ENCODE peak calls at places on chromosomes 12 and 14, in four cellular contexts. E, C, Y and T are unnamed samples.

GRCh38 chr12:124653169-124653931 is 85.9 kb upstream of the NCOR2 start:
- DNase-seq in E (no peak), Y (no peak), C (peak), T (no peak)

GRCh38 chr14:90553921-90554336 is 157.1 kb downstream of the CALM1 start:
- DNase-seq in E (no peak), C (no peak), Y (no peak), T (peak)

GRCh38 chr12:95653761-95654546 is 102.7 kb upstream of the USP44 start:
- DNase-seq in E (no peak), C (no peak), Y (no peak), T (no peak)

GRCh38 chr12:25830456-25830855 is 128.0 kb upstream of the RASSF8 start:
- DNase-seq in E (no peak), C (no peak), Y (no peak), T (no peak)

GRCh38 chr12:94721173-94721572 is 70.8 kb upstream of the TMCC3 start:
- DNase-seq in E (no peak), Y (no peak), C (no peak), T (no peak)

GRCh38 chr12:94098466-94098865 is 49.9 kb upstream of the PLXNC1 start:
- DNase-seq in C (no peak), E (no peak), Y (no peak), T (no peak)

GRCh38 chr14:105982664-105983063 is 456.3 kb downstream of the TMEM121 start:
- DNase-seq in E (no peak), Y (no peak), C (no peak), T (no peak)

GRCh38 chr12:120015313-120015712 is 26.3 kb downstream of the BICDL1 start:
- DNase-seq in E (no peak), Y (no peak), C (peak), T (no peak)

GRCh38 chr12:56387152-56387551 is 24.5 kb upstream of the APOF start:
- DNase-seq in Y (no peak), C (no peak), E (no peak), T (no peak)

GRCh38 chr12:42128888-42129287 is 15.8 kb downstream of the GXYLT1 start:
- DNase-seq in E (no peak), Y (no peak), C (no peak), T (no peak)

GRCh38 chr12:57240069-57240921 is 10.7 kb downstream of the STAC3 start:
- DNase-seq in Y (peak), C (peak), E (no peak), T (peak)

GRCh38 chr14:56119221-56119967 is 1.2 kb downstream of the PELI2 start:
- DNase-seq in C (peak), E (no peak), Y (peak), T (peak)

GRCh38 chr14:103158688-103159087 is 35.4 kb downstream of the TNFAIP2 start:
- DNase-seq in E (no peak), C (no peak), Y (no peak), T (no peak)

GRCh38 chr12:96400631-96401060 is 407 bp upstream of the CDK17 start:
- DNase-seq in E (no peak), C (no peak), Y (no peak), T (no peak)

GRCh38 chr14:40623641-40624040 is 983.0 kb upstream of the LRFN5 start:
- DNase-seq in E (no peak), C (no peak), Y (no peak), T (no peak)

GRCh38 chr14:43039881-43040280 is 1433.2 kb downstream of the LRFN5 start:
- DNase-seq in E (no peak), Y (no peak), C (no peak), T (no peak)

GRCh38 chr12:97960741-97961608 is 498.4 kb downstream of the RMST start:
- DNase-seq in C (peak), E (no peak), Y (no peak), T (no peak)

GRCh38 chr14:70771781-70772212 is 37.5 kb downstream of the MAP3K9 start:
- DNase-seq in C (no peak), E (peak), Y (no peak), T (no peak)

GRCh38 chr12:30652034-30652696 is 43.5 kb downstream of the IPO8 start:
- DNase-seq in E (no peak), Y (no peak), C (no peak), T (no peak)

GRCh38 chr12:46682148-46682547 is 143.6 kb downstream of the SLC38A4 start:
- DNase-seq in E (no peak), Y (no peak), C (no peak), T (no peak)

GRCh38 chr14:88834883-88835431 is 10.5 kb downstream of the TTC8 start:
- DNase-seq in C (no peak), E (no peak), Y (no peak), T (no peak)

GRCh38 chr14:27672047-27672446 is 1074.2 kb upstream of the NOVA1 start:
- DNase-seq in E (no peak), Y (no peak), C (no peak), T (no peak)

GRCh38 chr12:12749433-12749832 is 32.3 kb downstream of the CDKN1B start:
- DNase-seq in C (no peak), E (no peak), Y (no peak), T (no peak)

GRCh38 chr14:50906326-50906725 is 34.5 kb downstream of the ABHD12B start:
- DNase-seq in E (no peak), C (no peak), Y (no peak), T (no peak)

GRCh38 chr12:1435456-1435855 is 158.9 kb downstream of the FBXL14 start:
- DNase-seq in C (no peak), E (no peak), Y (no peak), T (no peak)

GRCh38 chr12:63948211-63948610 is 103.7 kb downstream of the SRGAP1 start:
- DNase-seq in C (no peak), E (no peak), Y (no peak), T (no peak)

GRCh38 chr14:101791919-101792572 is 30.5 kb downstream of the PPP2R5C start:
- DNase-seq in Y (no peak), E (no peak), C (no peak), T (no peak)

GRCh38 chr12:62933220-62933870 is 1.6 kb downstream of the PPM1H start:
- DNase-seq in Y (no peak), E (no peak), C (peak), T (no peak)

GRCh38 chr14:97788364-97788763 is 991.2 kb downstream of the VRK1 start:
- DNase-seq in C (no peak), E (no peak), Y (no peak), T (no peak)

GRCh38 chr14:96102071-96102856 is 63.1 kb downstream of the C14orf132 start:
- DNase-seq in Y (peak), C (no peak), E (no peak), T (no peak)

GRCh38 chr14:28774764-28775738 is 8.5 kb downstream of the FOXG1 start:
- DNase-seq in Y (no peak), C (no peak), E (no peak), T (no peak)

GRCh38 chr12:47837190-47838171 is 17.8 kb upstream of the HDAC7 start:
- DNase-seq in Y (peak), C (peak), E (no peak), T (peak)

GRCh38 chr12:38886064-38886463 is 19.3 kb downstream of the CPNE8 start:
- DNase-seq in E (no peak), Y (no peak), C (no peak), T (no peak)

GRCh38 chr14:103748539-103748867 is 32.9 kb downstream of the ZFYVE21 start:
- DNase-seq in C (no peak), E (no peak), Y (no peak), T (peak)

GRCh38 chr14:90567191-90567590 is 170.4 kb downstream of the CALM1 start:
- DNase-seq in C (no peak), Y (no peak), E (no peak), T (no peak)

GRCh38 chr12:86117711-86118110 is 138.5 kb downstream of the MGAT4C start:
- DNase-seq in Y (no peak), E (no peak), C (no peak), T (no peak)

GRCh38 chr12:23006413-23006812 is 381.4 kb downstream of the ETNK1 start:
- DNase-seq in Y (no peak), C (no peak), E (no peak), T (no peak)

GRCh38 chr12:11580125-11580751 is 69.2 kb upstream of the ETV6 start:
- DNase-seq in Y (no peak), C (no peak), E (no peak), T (peak)

DNA sequence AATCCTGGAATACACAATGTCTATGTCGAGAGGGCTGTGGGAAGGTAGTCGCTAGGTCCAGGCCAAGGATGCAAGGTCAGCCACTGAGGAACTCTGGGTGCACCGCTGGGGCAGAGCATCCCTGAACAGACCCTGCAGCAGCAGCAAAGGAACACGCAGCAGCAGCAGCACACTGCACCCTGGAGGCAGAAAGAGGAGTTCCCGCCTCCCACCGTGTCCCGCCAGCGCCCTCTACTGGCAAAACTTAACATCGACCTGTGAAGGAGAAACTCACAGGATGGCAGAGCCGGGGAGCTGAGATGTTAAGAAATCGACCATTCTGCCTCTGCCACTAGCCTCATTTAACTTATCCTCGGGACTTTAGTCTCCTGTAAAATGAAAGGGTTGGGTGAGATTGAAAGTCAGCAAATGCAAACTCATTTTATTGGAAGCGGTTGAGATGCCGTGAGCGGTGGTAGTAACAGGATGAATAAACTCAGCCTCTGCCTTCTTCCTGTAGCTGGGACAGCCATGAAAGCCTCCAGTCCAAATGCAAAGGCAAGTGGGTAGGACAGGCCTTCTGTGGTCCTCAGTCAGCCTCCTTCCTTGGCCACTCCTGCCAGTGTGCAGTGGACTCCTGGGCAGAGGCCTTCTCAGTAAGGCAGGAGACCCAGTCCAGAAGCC is 45.6 kb downstream of the STAB2 start:
- DNase-seq in C (peak), E (peak), Y (peak), T (no peak)
- TF ChIP-seq POLR2AphosphoS5 in C (no peak), E (no peak), Y (no peak), T (no peak)

GRCh38 chr12:115337693-115338543 is 653.9 kb upstream of the TBX3 start:
- DNase-seq in E (no peak), Y (peak), C (no peak), T (peak)
- TF ChIP-seq POLR2A in E (no peak), Y (no peak), C (no peak), T (no peak)

GRCh38 chr14:53990978-53991377 is 34.4 kb upstream of the BMP4 start:
- DNase-seq in C (no peak), E (no peak), Y (no peak), T (no peak)
- TF ChIP-seq EP300 in C (no peak), E (no peak), Y (no peak), T (no peak)

DNA sequence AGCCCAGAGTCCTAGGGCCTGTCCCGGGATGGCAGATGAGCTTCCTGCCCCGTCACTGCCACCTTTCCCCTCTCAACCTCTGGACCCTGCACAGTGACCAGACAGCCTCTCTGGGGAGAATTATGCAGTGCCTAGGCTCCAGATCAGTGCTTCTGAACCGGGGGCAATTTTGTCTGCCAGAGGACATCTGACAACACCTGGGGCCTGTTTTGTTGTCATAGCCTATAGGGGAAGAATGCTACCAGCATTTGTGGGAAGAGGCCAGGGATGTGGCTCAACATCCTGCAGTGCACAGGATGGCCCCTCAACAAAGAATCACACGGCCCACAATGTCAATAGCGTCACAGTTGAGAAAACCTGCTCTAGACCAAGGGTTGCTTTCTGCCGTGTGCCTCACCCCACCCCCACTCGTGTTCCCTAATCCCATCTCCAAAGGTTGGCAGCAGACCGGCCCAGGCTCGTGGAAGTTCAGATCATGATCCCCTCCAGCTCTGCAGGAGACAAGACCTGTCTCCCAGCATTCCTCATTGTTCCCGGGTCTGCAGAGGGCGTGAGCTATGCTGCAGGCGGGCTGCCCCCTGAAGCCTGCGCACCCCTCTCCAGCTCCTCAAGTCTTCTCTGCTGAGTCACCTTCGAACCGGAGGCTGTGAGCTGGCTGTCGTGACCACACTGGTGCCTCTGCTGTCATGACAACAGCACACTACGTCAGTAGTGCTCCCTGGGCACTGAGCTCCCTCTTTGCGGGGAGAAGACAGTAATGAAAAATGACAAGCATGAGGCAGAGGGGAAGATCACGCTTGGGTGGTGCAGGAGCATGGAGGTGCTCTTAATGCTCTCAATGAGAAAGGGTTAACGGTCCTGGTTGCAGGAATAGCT is 2.0 kb upstream of the GAPDH start:
- DNase-seq in C (peak), Y (no peak), E (no peak), T (peak)
- TF ChIP-seq POLR2AphosphoS5 in C (no peak), Y (no peak), E (no peak), T (peak)

GRCh38 chr12:6336859-6337744 is 4.8 kb downstream of the TNFRSF1A start:
- DNase-seq in E (no peak), C (peak), Y (no peak), T (no peak)
- TF ChIP-seq POLR2A in E (no peak), C (peak), Y (no peak), T (no peak)

GRCh38 chr12:44584625-44585024 is 291.5 kb downstream of the NELL2 start:
- DNase-seq in Y (no peak), E (peak), C (no peak), T (no peak)

GRCh38 chr12:44582521-44582920 is 293.6 kb downstream of the NELL2 start:
- DNase-seq in C (no peak), E (no peak), Y (no peak), T (no peak)

DNA sequence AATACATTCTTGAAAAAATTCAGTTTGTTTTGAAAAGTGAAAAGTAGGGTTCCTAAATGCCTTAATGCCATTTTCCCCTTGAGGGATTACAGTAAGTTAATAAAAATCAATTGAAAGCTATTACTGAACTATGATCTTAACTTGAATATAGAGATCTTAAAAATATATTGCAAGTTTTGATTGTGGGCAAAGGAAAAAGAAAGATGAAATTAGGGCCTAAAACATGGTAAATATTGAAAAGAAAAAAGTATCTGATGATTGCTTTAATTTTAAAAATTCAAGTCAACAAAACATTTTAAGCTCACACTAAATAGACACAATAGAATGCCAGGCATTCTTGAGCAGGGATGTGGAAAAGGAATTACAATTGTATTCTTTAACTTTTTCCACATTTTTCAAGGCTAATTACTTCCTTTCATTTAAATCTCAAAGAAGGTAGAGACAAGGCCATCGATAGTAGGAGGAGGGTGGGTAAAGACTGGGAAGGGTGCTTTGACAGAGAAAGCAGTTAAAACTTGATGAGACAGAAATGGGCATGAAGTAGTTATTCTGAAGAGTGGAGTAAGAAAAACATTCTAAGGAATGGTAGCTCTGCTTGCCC is 294.4 kb downstream of the NELL2 start:
- DNase-seq in C (no peak), Y (no peak), E (peak), T (no peak)
- TF ChIP-seq EP300 in C (no peak), Y (no peak), E (no peak), T (no peak)